ENCODE peak calls at places on chromosomes 3 and 15, in four cellular contexts. R is K562, X is GM12878, Y is HepG2. Z is an unnamed sample.
A peak's percentile ranks its signal among the peaks of the same experiment; 100 is the strongest.

GRCh38 chr3:183430325-183430957 is 2.0 kb upstream of the MCF2L2 start:
- DNase-seq in R (no peak), X (no peak), Y (no peak), Z (no peak)

GRCh38 chr15:81338422-81339007 is 14.6 kb upstream of the STARD5 start:
- DNase-seq in R (no peak), X (no peak), Y (no peak), Z (peak; percentile 86)

GRCh38 chr15:85582719-85583089 is 202.3 kb downstream of the AKAP13 start:
- DNase-seq in R (peak; percentile 11), X (peak; percentile 28), Y (no peak), Z (peak; percentile 98)

GRCh38 chr15:29126821-29127461 is 142.7 kb downstream of the NSMCE3 start:
- DNase-seq in R (peak; percentile 79), X (no peak), Y (no peak), Z (no peak)

GRCh38 chr3:70832811-70833509 is 520.5 kb upstream of the MDFIC2 start:
- DNase-seq in R (no peak), X (no peak), Y (no peak), Z (no peak)

GRCh38 chr3:33717866-33718594 is at the start of gene CLASP2:
- DNase-seq in R (peak; percentile 93), X (peak; percentile 42), Y (peak; percentile 76), Z (peak; percentile 91)

GRCh38 chr15:77865701-77866100 is 211.8 kb downstream of the TBC1D2B start:
- DNase-seq in R (no peak), X (no peak), Y (no peak), Z (no peak)

GRCh38 chr3:45659661-45660566 is 29.3 kb upstream of the SACM1L start:
- DNase-seq in R (peak; percentile 81), X (peak; percentile 20), Y (peak; percentile 81), Z (peak; percentile 73)

GRCh38 chr3:33111581-33111980 is 2.2 kb upstream of the CRTAP start:
- DNase-seq in R (no peak), X (peak; percentile 55), Y (no peak), Z (no peak)

GRCh38 chr15:83200162-83200561 is 7.5 kb downstream of the HDGFL3 start:
- DNase-seq in R (no peak), X (peak; percentile 55), Y (no peak), Z (no peak)

GRCh38 chr3:132593950-132594328 is 3.1 kb upstream of the ACKR4 start:
- DNase-seq in R (no peak), X (no peak), Y (no peak), Z (peak; percentile 93)

GRCh38 chr3:140941434-140942220 is at the start of gene SLC25A36:
- DNase-seq in R (peak; percentile 93), X (peak; percentile 98), Y (peak; percentile 99), Z (peak; percentile 98)

GRCh38 chr15:80526556-80527340 is 122.6 kb downstream of the ARNT2 start:
- DNase-seq in R (no peak), X (no peak), Y (no peak), Z (no peak)

GRCh38 chr15:97023131-97023844 is 692.8 kb downstream of the NR2F2 start:
- DNase-seq in R (no peak), X (no peak), Y (no peak), Z (peak; percentile 32)

GRCh38 chr3:30680789-30681188 is 74.4 kb downstream of the TGFBR2 start:
- DNase-seq in R (no peak), X (no peak), Y (no peak), Z (peak; percentile 59)

GRCh38 chr3:156217674-156218352 is 97.4 kb downstream of the KCNAB1 start:
- DNase-seq in R (no peak), X (no peak), Y (no peak), Z (no peak)

GRCh38 chr3:126678691-126679317 is 23.9 kb upstream of the TXNRD3 start:
- DNase-seq in R (no peak), X (no peak), Y (no peak), Z (no peak)

GRCh38 chr3:126677862-126678549 is 23.1 kb upstream of the TXNRD3 start:
- DNase-seq in R (no peak), X (no peak), Y (no peak), Z (no peak)

GRCh38 chr3:126676919-126677705 is 22.2 kb upstream of the TXNRD3 start:
- DNase-seq in R (no peak), X (no peak), Y (no peak), Z (no peak)

GRCh38 chr3:126679831-126680677 is 24.0 kb upstream of the CHCHD6 start:
- DNase-seq in R (no peak), X (no peak), Y (no peak), Z (no peak)

GRCh38 chr3:126679318-126679751 is 24.4 kb upstream of the TXNRD3 start:
- DNase-seq in R (peak; percentile 71), X (peak; percentile 4), Y (peak; percentile 59), Z (peak; percentile 76)
- TF ChIP-seq MYC in R (no peak), X (no peak), Y (peak; percentile 18), Z (no peak)

GRCh38 chr15:70510433-70510832 is 252.9 kb downstream of the UACA start:
- DNase-seq in R (no peak), X (no peak), Y (no peak), Z (no peak)

GRCh38 chr15:70505971-70506887 is 257.1 kb downstream of the UACA start:
- DNase-seq in R (no peak), X (no peak), Y (no peak), Z (no peak)

GRCh38 chr15:70507772-70508351 is 255.5 kb downstream of the UACA start:
- DNase-seq in R (no peak), X (no peak), Y (peak; percentile 70), Z (peak; percentile 49)

GRCh38 chr15:70509282-70510272 is 253.8 kb downstream of the UACA start:
- DNase-seq in R (no peak), X (no peak), Y (no peak), Z (no peak)

GRCh38 chr15:70508561-70509281 is 254.6 kb downstream of the UACA start:
- DNase-seq in R (no peak), X (no peak), Y (peak; percentile 7), Z (peak; percentile 54)
- TF ChIP-seq CTCF in R (no peak), X (no peak), Y (peak; percentile 11), Z (no peak)

DNA sequence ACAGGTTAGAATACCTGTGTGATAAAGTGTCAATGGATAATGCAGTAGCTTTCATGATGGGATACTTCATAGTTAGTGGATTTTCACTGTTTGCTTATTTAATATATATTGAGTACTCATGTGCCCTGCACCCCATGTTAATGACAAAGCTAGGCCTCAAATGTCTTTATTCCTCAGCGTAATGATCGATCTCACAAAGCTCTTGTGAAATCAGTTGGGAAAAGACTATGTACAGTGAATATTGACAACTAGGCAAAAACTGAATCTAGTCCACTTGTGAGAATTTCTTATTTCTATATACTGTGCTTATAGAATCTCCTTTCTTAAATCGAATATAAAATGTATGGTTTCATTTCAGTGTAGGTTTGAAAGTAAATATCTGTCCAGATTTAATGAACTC is 17.9 kb downstream of the SMC4 start:
- DNase-seq in R (no peak), X (no peak), Y (no peak), Z (no peak)
- H3K79me2 ChIP-seq in R (peaks cover 57% of the 10 kb centered on the region), X (peaks cover 16% of the 10 kb centered on the region), Y (peaks cover 2% of the 10 kb centered on the region), Z (peaks cover 65% of the 10 kb centered on the region)

DNA sequence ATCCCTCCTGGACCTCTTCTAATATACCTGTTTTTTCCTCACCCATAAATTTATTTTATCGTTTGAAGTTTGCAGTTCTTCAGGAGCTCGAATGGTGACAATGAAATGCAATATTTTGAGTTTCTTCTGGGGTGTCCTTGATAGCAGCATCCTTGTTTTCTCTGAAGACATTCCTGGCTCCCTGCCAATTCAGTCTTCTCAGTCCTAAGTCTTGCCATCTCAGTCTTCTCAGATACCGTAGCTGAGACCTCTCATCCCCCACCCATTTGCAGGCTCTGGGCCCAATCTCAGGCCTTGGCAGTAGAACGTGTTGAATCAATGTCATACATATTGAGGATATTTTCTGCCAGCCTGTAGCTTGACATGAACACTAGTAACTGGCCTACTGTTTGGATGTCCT is 140.9 kb downstream of the NECTIN3 start:
- DNase-seq in R (no peak), X (no peak), Y (no peak), Z (no peak)
- TF ChIP-seq MYC in R (no peak), X (no peak), Y (no peak), Z (no peak)

GRCh38 chr3:99066863-99067262 is 165.4 kb upstream of the DCBLD2 start:
- DNase-seq in R (no peak), X (no peak), Y (no peak), Z (no peak)

GRCh38 chr3:99071096-99071495 is 169.6 kb upstream of the DCBLD2 start:
- DNase-seq in R (no peak), X (no peak), Y (no peak), Z (no peak)
- TF ChIP-seq CTCF in R (no peak), X (no peak), Y (no peak), Z (no peak)

GRCh38 chr15:65758242-65758641 is 33.9 kb downstream of the DENND4A start:
- DNase-seq in R (no peak), X (no peak), Y (no peak), Z (no peak)
- H3K79me2 ChIP-seq in R (peaks cover 14% of the 10 kb centered on the region), X (peaks cover 74% of the 10 kb centered on the region), Y (peaks cover 25% of the 10 kb centered on the region), Z (no peaks in the 10 kb centered on the region)

GRCh38 chr3:106403746-106404145 is 534.9 kb upstream of the CBLB start:
- DNase-seq in R (no peak), X (no peak), Y (no peak), Z (no peak)
- TF ChIP-seq MYC in R (no peak), X (no peak), Y (no peak), Z (no peak)

GRCh38 chr3:147384210-147385058 is 21.9 kb downstream of the ZIC4 start:
- DNase-seq in R (peak; percentile 61), X (no peak), Y (no peak), Z (no peak)
- TF ChIP-seq CTCF in R (peak; percentile 56), X (peak; percentile 18), Y (no peak), Z (peak; percentile 37)

Z was measured in endothelial cell of umbilical vein.